ENCODE peak calls at places on chromosomes 11 and 22, in seven cellular contexts. One of them, this sample, is unnamed.
A peak's percentile ranks its signal among the peaks of the same experiment; 100 is the strongest.

GRCh38 chr11:68010058-68011041 is at the start of gene ALDH3B1:
- DNase-seq in stimulated activated CD8-positive, alpha-beta memory T cell treated with anti-CD3 and anti-CD28 coated beads, Interleukin-15, amount 100 ng/mL, for 48 hours: no peak
- DNase-seq in sigmoid colon: peak; percentile 96
- DNase-seq in adrenal gland: peak; percentile 97
- DNase-seq in stromal cell of bone marrow: peak; percentile 83
- DNase-seq in AML-193: peak; percentile 95
- DNase-seq in putamen: peak; percentile 75
- DNase-seq in this sample: peak; percentile 64

GRCh38 chr22:34019190-34019845 is 99.0 kb upstream of the LARGE1 start:
- DNase-seq in stimulated activated CD8-positive, alpha-beta memory T cell treated with anti-CD3 and anti-CD28 coated beads, Interleukin-15, amount 100 ng/mL, for 48 hours: no peak
- DNase-seq in sigmoid colon: no peak
- DNase-seq in adrenal gland: no peak
- DNase-seq in stromal cell of bone marrow: no peak
- DNase-seq in AML-193: no peak
- DNase-seq in putamen: no peak
- DNase-seq in this sample: no peak

GRCh38 chr11:88523362-88524028 is 186.0 kb upstream of the CTSC start:
- DNase-seq in stimulated activated CD8-positive, alpha-beta memory T cell treated with anti-CD3 and anti-CD28 coated beads, Interleukin-15, amount 100 ng/mL, for 48 hours: no peak
- DNase-seq in sigmoid colon: no peak
- DNase-seq in adrenal gland: no peak
- DNase-seq in stromal cell of bone marrow: no peak
- DNase-seq in AML-193: peak; percentile 63
- DNase-seq in putamen: no peak
- DNase-seq in this sample: no peak

GRCh38 chr11:101133190-101133589 is 3.6 kb upstream of the PGR start:
- DNase-seq in stimulated activated CD8-positive, alpha-beta memory T cell treated with anti-CD3 and anti-CD28 coated beads, Interleukin-15, amount 100 ng/mL, for 48 hours: no peak
- DNase-seq in sigmoid colon: no peak
- DNase-seq in adrenal gland: no peak
- DNase-seq in stromal cell of bone marrow: no peak
- DNase-seq in AML-193: no peak
- DNase-seq in putamen: no peak
- DNase-seq in this sample: no peak

GRCh38 chr11:10439924-10440323 is 15.1 kb upstream of the AMPD3 start:
- DNase-seq in stimulated activated CD8-positive, alpha-beta memory T cell treated with anti-CD3 and anti-CD28 coated beads, Interleukin-15, amount 100 ng/mL, for 48 hours: no peak
- DNase-seq in sigmoid colon: no peak
- DNase-seq in adrenal gland: no peak
- DNase-seq in stromal cell of bone marrow: no peak
- DNase-seq in AML-193: no peak
- DNase-seq in putamen: no peak
- DNase-seq in this sample: no peak

GRCh38 chr11:111148953-111149352 is 96.6 kb upstream of the POU2AF2 start:
- DNase-seq in stimulated activated CD8-positive, alpha-beta memory T cell treated with anti-CD3 and anti-CD28 coated beads, Interleukin-15, amount 100 ng/mL, for 48 hours: no peak
- DNase-seq in sigmoid colon: no peak
- DNase-seq in adrenal gland: no peak
- DNase-seq in stromal cell of bone marrow: no peak
- DNase-seq in AML-193: no peak
- DNase-seq in putamen: peak; percentile 2
- DNase-seq in this sample: no peak

GRCh38 chr22:31282748-31283468 is 9.4 kb downstream of the PIK3IP1 start:
- DNase-seq in stimulated activated CD8-positive, alpha-beta memory T cell treated with anti-CD3 and anti-CD28 coated beads, Interleukin-15, amount 100 ng/mL, for 48 hours: no peak
- DNase-seq in sigmoid colon: peak; percentile 41
- DNase-seq in adrenal gland: no peak
- DNase-seq in stromal cell of bone marrow: no peak
- DNase-seq in AML-193: no peak
- DNase-seq in putamen: no peak
- DNase-seq in this sample: no peak

GRCh38 chr22:44574581-44575343 is 76.7 kb upstream of the RTL6 start:
- DNase-seq in stimulated activated CD8-positive, alpha-beta memory T cell treated with anti-CD3 and anti-CD28 coated beads, Interleukin-15, amount 100 ng/mL, for 48 hours: no peak
- DNase-seq in sigmoid colon: peak; percentile 48
- DNase-seq in adrenal gland: no peak
- DNase-seq in stromal cell of bone marrow: no peak
- DNase-seq in AML-193: no peak
- DNase-seq in putamen: no peak
- DNase-seq in this sample: no peak

GRCh38 chr11:8285228-8285627 is 21.6 kb upstream of the LMO1 start:
- DNase-seq in stimulated activated CD8-positive, alpha-beta memory T cell treated with anti-CD3 and anti-CD28 coated beads, Interleukin-15, amount 100 ng/mL, for 48 hours: no peak
- DNase-seq in sigmoid colon: peak; percentile 28
- DNase-seq in adrenal gland: no peak
- DNase-seq in stromal cell of bone marrow: no peak
- DNase-seq in AML-193: no peak
- DNase-seq in putamen: no peak
- DNase-seq in this sample: no peak

GRCh38 chr11:118785362-118785761 is 5.6 kb downstream of the DDX6 start:
- DNase-seq in stimulated activated CD8-positive, alpha-beta memory T cell treated with anti-CD3 and anti-CD28 coated beads, Interleukin-15, amount 100 ng/mL, for 48 hours: no peak
- DNase-seq in sigmoid colon: no peak
- DNase-seq in adrenal gland: no peak
- DNase-seq in stromal cell of bone marrow: peak; percentile 38
- DNase-seq in AML-193: no peak
- DNase-seq in putamen: no peak
- DNase-seq in this sample: no peak

GRCh38 chr11:5226732-5227327 is at the start of gene HBB:
- DNase-seq in stimulated activated CD8-positive, alpha-beta memory T cell treated with anti-CD3 and anti-CD28 coated beads, Interleukin-15, amount 100 ng/mL, for 48 hours: no peak
- DNase-seq in sigmoid colon: no peak
- DNase-seq in adrenal gland: no peak
- DNase-seq in stromal cell of bone marrow: no peak
- DNase-seq in AML-193: no peak
- DNase-seq in putamen: no peak
- DNase-seq in this sample: no peak

GRCh38 chr11:13313005-13313819 is 35.6 kb downstream of the BMAL1 start:
- DNase-seq in stimulated activated CD8-positive, alpha-beta memory T cell treated with anti-CD3 and anti-CD28 coated beads, Interleukin-15, amount 100 ng/mL, for 48 hours: no peak
- DNase-seq in sigmoid colon: no peak
- DNase-seq in adrenal gland: no peak
- DNase-seq in stromal cell of bone marrow: no peak
- DNase-seq in AML-193: no peak
- DNase-seq in putamen: no peak
- DNase-seq in this sample: no peak

GRCh38 chr22:17115311-17115710 is 5.8 kb downstream of the TMEM121B start:
- DNase-seq in stimulated activated CD8-positive, alpha-beta memory T cell treated with anti-CD3 and anti-CD28 coated beads, Interleukin-15, amount 100 ng/mL, for 48 hours: no peak
- DNase-seq in sigmoid colon: peak; percentile 30
- DNase-seq in adrenal gland: no peak
- DNase-seq in stromal cell of bone marrow: no peak
- DNase-seq in AML-193: no peak
- DNase-seq in putamen: no peak
- DNase-seq in this sample: no peak

GRCh38 chr11:92932023-92932422 is 37.4 kb upstream of the MTNR1B start:
- DNase-seq in stimulated activated CD8-positive, alpha-beta memory T cell treated with anti-CD3 and anti-CD28 coated beads, Interleukin-15, amount 100 ng/mL, for 48 hours: no peak
- DNase-seq in sigmoid colon: no peak
- DNase-seq in adrenal gland: no peak
- DNase-seq in stromal cell of bone marrow: peak; percentile 10
- DNase-seq in AML-193: no peak
- DNase-seq in putamen: no peak
- DNase-seq in this sample: no peak

GRCh38 chr11:64089915-64090810 is 54.4 kb downstream of the FLRT1 start:
- DNase-seq in stimulated activated CD8-positive, alpha-beta memory T cell treated with anti-CD3 and anti-CD28 coated beads, Interleukin-15, amount 100 ng/mL, for 48 hours: no peak
- DNase-seq in sigmoid colon: no peak
- DNase-seq in adrenal gland: no peak
- DNase-seq in stromal cell of bone marrow: no peak
- DNase-seq in AML-193: no peak
- DNase-seq in putamen: no peak
- DNase-seq in this sample: no peak

GRCh38 chr11:127693686-127694085 is 693.1 kb upstream of the KIRREL3 start:
- DNase-seq in stimulated activated CD8-positive, alpha-beta memory T cell treated with anti-CD3 and anti-CD28 coated beads, Interleukin-15, amount 100 ng/mL, for 48 hours: no peak
- DNase-seq in sigmoid colon: no peak
- DNase-seq in adrenal gland: no peak
- DNase-seq in stromal cell of bone marrow: no peak
- DNase-seq in AML-193: no peak
- DNase-seq in putamen: no peak
- DNase-seq in this sample: no peak

GRCh38 chr22:29710922-29711593 is 8.7 kb upstream of the CABP7 start:
- DNase-seq in stimulated activated CD8-positive, alpha-beta memory T cell treated with anti-CD3 and anti-CD28 coated beads, Interleukin-15, amount 100 ng/mL, for 48 hours: no peak
- DNase-seq in sigmoid colon: no peak
- DNase-seq in adrenal gland: peak; percentile 96
- DNase-seq in stromal cell of bone marrow: no peak
- DNase-seq in AML-193: no peak
- DNase-seq in putamen: no peak
- DNase-seq in this sample: no peak

GRCh38 chr11:72871089-72871488 is 56.9 kb downstream of the ATG16L2 start:
- DNase-seq in stimulated activated CD8-positive, alpha-beta memory T cell treated with anti-CD3 and anti-CD28 coated beads, Interleukin-15, amount 100 ng/mL, for 48 hours: no peak
- DNase-seq in sigmoid colon: no peak
- DNase-seq in adrenal gland: no peak
- DNase-seq in stromal cell of bone marrow: peak; percentile 27
- DNase-seq in AML-193: no peak
- DNase-seq in putamen: no peak
- DNase-seq in this sample: no peak

GRCh38 chr11:65945941-65946558 is 770 bp downstream of the TSGA10IP start:
- DNase-seq in stimulated activated CD8-positive, alpha-beta memory T cell treated with anti-CD3 and anti-CD28 coated beads, Interleukin-15, amount 100 ng/mL, for 48 hours: no peak
- DNase-seq in sigmoid colon: no peak
- DNase-seq in adrenal gland: no peak
- DNase-seq in stromal cell of bone marrow: no peak
- DNase-seq in AML-193: no peak
- DNase-seq in putamen: no peak
- DNase-seq in this sample: no peak

GRCh38 chr11:64294665-64295289 is 3.7 kb downstream of the KCNK4 start:
- DNase-seq in stimulated activated CD8-positive, alpha-beta memory T cell treated with anti-CD3 and anti-CD28 coated beads, Interleukin-15, amount 100 ng/mL, for 48 hours: no peak
- DNase-seq in sigmoid colon: no peak
- DNase-seq in adrenal gland: no peak
- DNase-seq in stromal cell of bone marrow: no peak
- DNase-seq in AML-193: no peak
- DNase-seq in putamen: no peak
- DNase-seq in this sample: no peak

GRCh38 chr11:108592591-108593213 is 866 bp downstream of the EXPH5 start:
- DNase-seq in stimulated activated CD8-positive, alpha-beta memory T cell treated with anti-CD3 and anti-CD28 coated beads, Interleukin-15, amount 100 ng/mL, for 48 hours: peak; percentile 18
- DNase-seq in sigmoid colon: no peak
- DNase-seq in adrenal gland: no peak
- DNase-seq in stromal cell of bone marrow: no peak
- DNase-seq in AML-193: peak; percentile 11
- DNase-seq in putamen: peak; percentile 30
- DNase-seq in this sample: no peak

GRCh38 chr11:44726278-44727113 is at the start of gene TSPAN18:
- DNase-seq in stimulated activated CD8-positive, alpha-beta memory T cell treated with anti-CD3 and anti-CD28 coated beads, Interleukin-15, amount 100 ng/mL, for 48 hours: peak; percentile 13
- DNase-seq in sigmoid colon: peak; percentile 68
- DNase-seq in adrenal gland: peak; percentile 42
- DNase-seq in stromal cell of bone marrow: no peak
- DNase-seq in AML-193: no peak
- DNase-seq in putamen: no peak
- DNase-seq in this sample: no peak

This sample was measured in AG09319.